ENCODE peak calls at places on chromosomes 4 and X, in five cellular contexts. I is cardiac fibroblast, N is AG10803, V is choroid plexus epithelial cell, R is heart right ventricle. Q is an unnamed sample.

GRCh38 chr4:8371251-8371995 is 69.1 kb downstream of the ACOX3 start:
- DNase-seq in I (no peak), V (no peak), N (no peak), R (no peak), Q (peak; percentile 23)

GRCh38 chrX:23557070-23557469 is 110.2 kb upstream of the PRDX4 start:
- DNase-seq in I (no peak), R (no peak), V (peak; percentile 29), N (no peak), Q (no peak)

GRCh38 chr4:20317424-20317985 is 65.8 kb downstream of the SLIT2 start:
- DNase-seq in N (no peak), R (no peak), I (peak; percentile 22), V (no peak), Q (no peak)

GRCh38 chr4:113971706-113972360 is 7.6 kb downstream of the ARSJ start:
- DNase-seq in R (no peak), V (peak; percentile 48), I (peak; percentile 49), N (peak; percentile 81), Q (peak; percentile 63)

GRCh38 chr4:39085891-39086290 is 23.9 kb downstream of the KLHL5 start:
- DNase-seq in I (no peak), V (peak; percentile 38), R (no peak), N (peak; percentile 83), Q (peak; percentile 37)

GRCh38 chr4:76990288-76991080 is 40.9 kb downstream of the SEPTIN11 start:
- DNase-seq in N (peak; percentile 98), V (peak; percentile 91), I (peak; percentile 93), R (no peak), Q (peak; percentile 84)

GRCh38 chr4:26022346-26022891 is 108.4 kb downstream of the SMIM20 start:
- DNase-seq in V (peak; percentile 72), I (peak; percentile 88), R (no peak), N (peak; percentile 57), Q (peak; percentile 84)

GRCh38 chr4:166895771-166896170 is 338.5 kb downstream of the SPOCK3 start:
- DNase-seq in V (no peak), R (no peak), N (no peak), I (no peak), Q (no peak)

GRCh38 chr4:139167774-139168444 is 9.1 kb downstream of the ELF2 start:
- DNase-seq in V (peak; percentile 71), N (peak; percentile 69), R (no peak), I (peak; percentile 78), Q (peak; percentile 84)

GRCh38 chrX:7908821-7909220 is 18.4 kb downstream of the PNPLA4 start:
- DNase-seq in I (no peak), V (no peak), R (no peak), N (no peak), Q (no peak)

GRCh38 chr4:1747603-1747967 is 26.3 kb downstream of the TACC3 start:
- DNase-seq in R (no peak), V (no peak), N (no peak), I (no peak), Q (no peak)

GRCh38 chr4:48665555-48666186 is 114.4 kb downstream of the FRYL start:
- DNase-seq in N (no peak), R (no peak), V (no peak), I (peak; percentile 17), Q (no peak)

GRCh38 chr4:5568931-5569330 is 139.4 kb downstream of the EVC2 start:
- DNase-seq in N (no peak), I (no peak), R (no peak), V (no peak), Q (no peak)

GRCh38 chr4:73104695-73105094 is 35.2 kb upstream of the COX18 start:
- DNase-seq in N (no peak), I (no peak), R (no peak), V (no peak), Q (no peak)

GRCh38 chrX:10709276-10709675 is 88.9 kb upstream of the MID1 start:
- DNase-seq in N (no peak), V (peak; percentile 6), R (no peak), I (no peak), Q (no peak)

GRCh38 chrX:108209006-108209554 is 117.5 kb downstream of the ATG4A start:
- DNase-seq in N (no peak), V (no peak), I (no peak), R (no peak), Q (no peak)

GRCh38 chr4:38322709-38323108 is 341.3 kb upstream of the KLF3 start:
- DNase-seq in N (peak; percentile 80), R (peak; percentile 40), I (peak; percentile 84), V (peak; percentile 88), Q (peak; percentile 84)

GRCh38 chr4:105710012-105710600 is 1.5 kb downstream of the GSTCD start:
- DNase-seq in I (no peak), V (no peak), N (no peak), R (no peak), Q (no peak)

GRCh38 chrX:150365953-150366911 is 3.1 kb downstream of the MAMLD1 start:
- DNase-seq in R (peak; percentile 36), V (peak; percentile 48), I (peak; percentile 43), N (peak; percentile 38), Q (peak; percentile 59)

GRCh38 chrX:48937065-48937907 is 18.5 kb upstream of the PIM2 start:
- DNase-seq in I (peak; percentile 18), V (peak; percentile 89), R (peak; percentile 37), N (no peak), Q (peak; percentile 19)

GRCh38 chrX:125778256-125778655 is 387.8 kb downstream of the DCAF12L2 start:
- DNase-seq in R (no peak), N (no peak), V (no peak), I (no peak), Q (no peak)

GRCh38 chr4:6442555-6442954 is 29.9 kb downstream of the PPP2R2C start:
- DNase-seq in R (no peak), V (no peak), N (no peak), I (no peak), Q (no peak)

GRCh38 chr4:170336238-170336775 is 246.6 kb upstream of the AADAT start:
- DNase-seq in R (no peak), I (no peak), V (no peak), N (no peak), Q (no peak)

GRCh38 chrX:119573840-119574393 is 446 bp upstream of the UBE2A start:
- DNase-seq in R (peak; percentile 12), N (peak; percentile 38), I (peak; percentile 55), V (peak; percentile 64), Q (peak; percentile 48)

GRCh38 chr4:16019666-16020065 is 56.7 kb upstream of the FGFBP2 start:
- DNase-seq in N (peak; percentile 77), R (no peak), I (no peak), V (no peak), Q (no peak)

GRCh38 chr4:1841886-1842210 is 14.1 kb downstream of the LETM1 start:
- DNase-seq in I (no peak), R (no peak), V (no peak), N (no peak), Q (no peak)

GRCh38 chr4:93072292-93072691 is 756.3 kb upstream of the ATOH1 start:
- DNase-seq in R (no peak), I (no peak), N (no peak), V (no peak), Q (no peak)

GRCh38 chr4:26235500-26235899 is 85.3 kb upstream of the RBPJ start:
- DNase-seq in N (peak; percentile 77), R (peak; percentile 48), I (peak; percentile 69), V (peak; percentile 66), Q (peak; percentile 62)

GRCh38 chr4:6781561-6781960 is 966 bp upstream of the KIAA0232 start:
- DNase-seq in N (no peak), R (no peak), V (no peak), I (no peak), Q (no peak)

GRCh38 chrX:22095306-22095705 is 63.2 kb downstream of the PHEX start:
- DNase-seq in N (peak; percentile 70), I (peak; percentile 63), R (no peak), V (peak; percentile 62), Q (peak; percentile 67)

GRCh38 chr4:95949808-95950207 is 109.9 kb downstream of the PDHA2 start:
- DNase-seq in I (no peak), N (no peak), V (no peak), R (no peak), Q (no peak)

GRCh38 chr4:68575081-68575480 is 1.0 kb downstream of the UGT2B17 start:
- DNase-seq in N (no peak), R (no peak), I (no peak), V (no peak), Q (no peak)

GRCh38 chr4:174096999-174097398 is 186.5 kb downstream of the FBXO8 start:
- DNase-seq in R (no peak), I (no peak), V (no peak), N (no peak), Q (no peak)

GRCh38 chr4:55001538-55001937 is 123.9 kb downstream of the KDR start:
- DNase-seq in R (no peak), V (peak; percentile 65), I (peak; percentile 36), N (no peak), Q (no peak)

DNA sequence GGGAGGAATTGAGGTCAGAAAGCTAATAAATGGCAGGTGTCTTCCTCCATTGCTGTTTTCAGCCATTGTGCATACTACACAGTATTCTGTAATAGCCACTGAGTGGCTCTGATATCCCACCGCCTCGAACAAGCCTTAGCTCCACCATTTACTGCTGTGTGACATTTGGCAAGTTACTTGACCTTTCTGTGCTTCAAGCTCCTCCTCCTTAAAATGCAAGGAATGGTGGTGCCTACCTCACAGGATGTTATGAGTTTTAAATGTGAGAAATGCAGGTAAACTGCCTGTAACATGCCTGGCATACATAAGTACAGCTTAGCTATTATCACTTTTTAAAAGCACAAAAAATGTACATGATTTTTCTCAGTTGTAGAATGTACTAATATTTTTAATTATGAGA is 421.0 kb downstream of the MAPK10 start:
- DNase-seq in V (no peak), I (no peak), N (no peak), R (no peak), Q (no peak)
- TF ChIP-seq CTCF in V (no peak), I (no peak), N (no peak), R (no peak), Q (no peak)

GRCh38 chrX:71618787-71619186 is 476 bp upstream of the CXCR3 start:
- DNase-seq in V (no peak), N (no peak), I (no peak), R (no peak), Q (no peak)
- H3K4me3 ChIP-seq in V (no peak overlapping the region), N (no peak overlapping the region), I (no peak overlapping the region), R (peak overlapping the region; percentile 38), Q (no peak overlapping the region)

GRCh38 chrX:135191838-135192237 is 20.6 kb upstream of the CT55 start:
- DNase-seq in I (no peak), N (no peak), V (no peak), R (no peak), Q (no peak)

GRCh38 chrX:135193740-135194139 is 22.5 kb upstream of the CT55 start:
- DNase-seq in R (no peak), I (no peak), V (no peak), N (no peak), Q (no peak)

GRCh38 chrX:135200297-135200696 is 29.1 kb upstream of the CT55 start:
- DNase-seq in I (no peak), N (no peak), R (no peak), V (no peak), Q (no peak)

DNA sequence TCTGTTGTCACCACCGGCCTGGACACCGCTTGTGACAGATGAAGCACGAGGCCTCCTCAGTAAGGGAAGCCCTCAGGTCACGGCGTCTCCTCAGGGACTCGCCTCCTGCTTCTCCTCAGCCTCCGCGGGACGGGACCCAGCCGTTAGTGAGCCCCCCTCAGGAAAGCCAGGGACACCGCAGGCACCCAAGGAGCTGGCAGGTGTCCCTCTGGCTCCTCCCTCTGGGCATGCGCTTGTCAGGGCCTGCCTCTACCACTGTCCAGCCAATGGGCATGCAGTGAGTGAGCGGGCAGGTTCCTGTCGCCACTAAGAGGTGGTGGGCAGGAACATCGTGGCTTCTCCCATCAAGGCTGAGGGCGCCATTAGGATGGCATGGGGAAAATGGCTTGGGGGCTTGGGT is 23.5 kb upstream of the CT55 start:
- DNase-seq in I (no peak), R (no peak), N (no peak), V (no peak), Q (no peak)
- TF ChIP-seq CTCF in I (no peak), R (no peak), N (no peak), V (no peak), Q (no peak)

GRCh38 chrX:1108451-1109445 is 103.7 kb downstream of the CRLF2 start:
- DNase-seq in I (no peak), N (no peak), R (no peak), V (no peak), Q (no peak)
- H3K4me3 ChIP-seq in I (no peak overlapping the region), N (no peak overlapping the region), R (no peak overlapping the region), V (no peak overlapping the region), Q (no peak overlapping the region)

Q was measured in fibroblast of villous mesenchyme.